ENCODE peak calls at places on chromosomes 6 and 20, in ten cellular contexts. One of them, this sample, is unnamed.

GRCh38 chr6:32796848-32797776 is 19.7 kb downstream of the HLA-DOB start:
- DNase-seq in mucosa of descending colon: peak; percentile 90
- DNase-seq in Calu3: peak; percentile 80
- DNase-seq in ELF-1: peak; percentile 59
- DNase-seq in activated CD8-positive, alpha-beta memory T cell treated with anti-CD3 and anti-CD28 coated beads for 24 hours: peak; percentile 96
- DNase-seq in germinal center: peak; percentile 80
- DNase-seq in dorsolateral prefrontal cortex: peak; percentile 68
- DNase-seq in sciatic nerve: peak; percentile 93
- DNase-seq in NCI-H146: peak; percentile 12
- DNase-seq in AG20443: peak; percentile 76
- DNase-seq in this sample: peak; percentile 59

GRCh38 chr6:168363811-168364792 is 44.5 kb upstream of the DACT2 start:
- DNase-seq in Calu3: no peak
- DNase-seq in dorsolateral prefrontal cortex: peak; percentile 12
- DNase-seq in germinal center: no peak
- DNase-seq in sciatic nerve: peak; percentile 47
- DNase-seq in NCI-H146: peak; percentile 18
- DNase-seq in mucosa of descending colon: no peak
- DNase-seq in ELF-1: no peak
- DNase-seq in activated CD8-positive, alpha-beta memory T cell treated with anti-CD3 and anti-CD28 coated beads for 24 hours: no peak
- DNase-seq in AG20443: no peak
- DNase-seq in this sample: no peak

GRCh38 chr20:63061701-63062100 is 54.9 kb upstream of the BHLHE23 start:
- DNase-seq in ELF-1: no peak
- DNase-seq in activated CD8-positive, alpha-beta memory T cell treated with anti-CD3 and anti-CD28 coated beads for 24 hours: no peak
- DNase-seq in mucosa of descending colon: no peak
- DNase-seq in sciatic nerve: peak; percentile 14
- DNase-seq in dorsolateral prefrontal cortex: peak; percentile 11
- DNase-seq in germinal center: no peak
- DNase-seq in Calu3: no peak
- DNase-seq in AG20443: no peak
- DNase-seq in NCI-H146: no peak
- DNase-seq in this sample: no peak

GRCh38 chr6:2245954-2246863 is 804 bp upstream of the GMDS start:
- DNase-seq in ELF-1: peak; percentile 65
- DNase-seq in NCI-H146: peak; percentile 97
- DNase-seq in dorsolateral prefrontal cortex: no peak
- DNase-seq in AG20443: peak; percentile 47
- DNase-seq in sciatic nerve: peak; percentile 75
- DNase-seq in mucosa of descending colon: peak; percentile 93
- DNase-seq in activated CD8-positive, alpha-beta memory T cell treated with anti-CD3 and anti-CD28 coated beads for 24 hours: no peak
- DNase-seq in germinal center: peak; percentile 13
- DNase-seq in Calu3: peak; percentile 87
- DNase-seq in this sample: peak; percentile 84

GRCh38 chr6:53945765-53946407 is 151.1 kb downstream of the LRRC1 start:
- DNase-seq in NCI-H146: no peak
- DNase-seq in AG20443: no peak
- DNase-seq in germinal center: no peak
- DNase-seq in Calu3: no peak
- DNase-seq in mucosa of descending colon: no peak
- DNase-seq in sciatic nerve: no peak
- DNase-seq in activated CD8-positive, alpha-beta memory T cell treated with anti-CD3 and anti-CD28 coated beads for 24 hours: no peak
- DNase-seq in ELF-1: no peak
- DNase-seq in dorsolateral prefrontal cortex: no peak
- DNase-seq in this sample: no peak

GRCh38 chr6:145738265-145738664 is 2.9 kb upstream of the EPM2A start:
- DNase-seq in activated CD8-positive, alpha-beta memory T cell treated with anti-CD3 and anti-CD28 coated beads for 24 hours: no peak
- DNase-seq in germinal center: no peak
- DNase-seq in dorsolateral prefrontal cortex: no peak
- DNase-seq in sciatic nerve: no peak
- DNase-seq in mucosa of descending colon: no peak
- DNase-seq in AG20443: no peak
- DNase-seq in Calu3: no peak
- DNase-seq in ELF-1: no peak
- DNase-seq in NCI-H146: no peak
- DNase-seq in this sample: no peak

GRCh38 chr20:47544240-47544639 is 42.6 kb downstream of the NCOA3 start:
- DNase-seq in activated CD8-positive, alpha-beta memory T cell treated with anti-CD3 and anti-CD28 coated beads for 24 hours: no peak
- DNase-seq in germinal center: no peak
- DNase-seq in NCI-H146: no peak
- DNase-seq in ELF-1: no peak
- DNase-seq in dorsolateral prefrontal cortex: no peak
- DNase-seq in sciatic nerve: no peak
- DNase-seq in AG20443: peak; percentile 30
- DNase-seq in mucosa of descending colon: no peak
- DNase-seq in Calu3: no peak
- DNase-seq in this sample: no peak

GRCh38 chr6:81401970-81402690 is 350.4 kb downstream of the TENT5A start:
- DNase-seq in ELF-1: no peak
- DNase-seq in Calu3: no peak
- DNase-seq in AG20443: peak; percentile 64
- DNase-seq in germinal center: no peak
- DNase-seq in sciatic nerve: no peak
- DNase-seq in dorsolateral prefrontal cortex: no peak
- DNase-seq in NCI-H146: no peak
- DNase-seq in mucosa of descending colon: no peak
- DNase-seq in activated CD8-positive, alpha-beta memory T cell treated with anti-CD3 and anti-CD28 coated beads for 24 hours: no peak
- DNase-seq in this sample: no peak

GRCh38 chr6:117118490-117118889 is 146.9 kb upstream of the VGLL2 start:
- DNase-seq in ELF-1: no peak
- DNase-seq in Calu3: no peak
- DNase-seq in sciatic nerve: no peak
- DNase-seq in mucosa of descending colon: no peak
- DNase-seq in AG20443: no peak
- DNase-seq in germinal center: no peak
- DNase-seq in NCI-H146: no peak
- DNase-seq in activated CD8-positive, alpha-beta memory T cell treated with anti-CD3 and anti-CD28 coated beads for 24 hours: no peak
- DNase-seq in dorsolateral prefrontal cortex: no peak
- DNase-seq in this sample: no peak

GRCh38 chr6:128605961-128606360 is 85.6 kb upstream of the PTPRK start:
- DNase-seq in Calu3: no peak
- DNase-seq in dorsolateral prefrontal cortex: no peak
- DNase-seq in NCI-H146: no peak
- DNase-seq in mucosa of descending colon: no peak
- DNase-seq in germinal center: no peak
- DNase-seq in AG20443: no peak
- DNase-seq in ELF-1: no peak
- DNase-seq in activated CD8-positive, alpha-beta memory T cell treated with anti-CD3 and anti-CD28 coated beads for 24 hours: no peak
- DNase-seq in sciatic nerve: no peak
- DNase-seq in this sample: peak; percentile 65

GRCh38 chr6:42781546-42781810 is 374 bp upstream of the BICRAL start:
- DNase-seq in mucosa of descending colon: no peak
- DNase-seq in AG20443: no peak
- DNase-seq in germinal center: no peak
- DNase-seq in ELF-1: no peak
- DNase-seq in NCI-H146: peak; percentile 53
- DNase-seq in dorsolateral prefrontal cortex: no peak
- DNase-seq in sciatic nerve: no peak
- DNase-seq in activated CD8-positive, alpha-beta memory T cell treated with anti-CD3 and anti-CD28 coated beads for 24 hours: no peak
- DNase-seq in Calu3: no peak
- DNase-seq in this sample: no peak

This sample was measured in RWPE1.